ENCODE peak calls at places on chromosomes 1 and 21, in ten cellular contexts. G is transverse colon, O is lower lobe of right lung, J is mucosa of descending colon, C is left ventricle myocardium inferior, Q is lung, Z is MM.1S, E is PC-9, N is tibial nerve, K is upper lobe of right lung. V is an unnamed sample. For H3K4me1 and H3K36me3, the result is how much of the 10 kb centered on the place peaks cover.

GRCh38 chr1:27026621-27027574 is 14.2 kb upstream of the TENT5B start:
- DNase-seq in E (peak), C (no peak), N (no peak), G (peak), Q (peak), K (peak), J (no peak), O (peak), Z (peak), V (no peak)

GRCh38 chr1:234724517-234725176 is 114.7 kb upstream of the IRF2BP2 start:
- DNase-seq in K (peak), E (no peak), N (no peak), G (peak), Z (no peak), Q (peak), C (peak), J (peak), O (peak), V (peak)

GRCh38 chr1:61210435-61211012 is 128.2 kb downstream of the NFIA start:
- DNase-seq in K (no peak), J (no peak), Q (no peak), N (no peak), O (no peak), G (no peak), E (no peak), C (no peak), Z (no peak), V (no peak)

GRCh38 chr1:82329226-82329625 is 528.5 kb downstream of the ADGRL2 start:
- DNase-seq in J (no peak), Z (no peak), N (no peak), E (no peak), Q (no peak), O (no peak), K (no peak), C (no peak), G (no peak), V (no peak)

GRCh38 chr1:168821434-168821833 is 92.4 kb upstream of the DPT start:
- DNase-seq in N (no peak), Q (no peak), G (no peak), K (no peak), Z (no peak), J (no peak), C (no peak), E (no peak), O (no peak), V (no peak)

GRCh38 chr1:20321573-20321972 is 30.9 kb downstream of the VWA5B1 start:
- DNase-seq in E (no peak), K (no peak), G (no peak), N (no peak), Z (no peak), O (no peak), C (no peak), Q (peak), J (no peak), V (no peak)

GRCh38 chr1:69913967-69914366 is 291.4 kb downstream of the LRRC40 start:
- DNase-seq in J (no peak), N (no peak), G (no peak), Q (no peak), K (no peak), Z (no peak), E (no peak), O (no peak), C (no peak), V (no peak)

GRCh38 chr1:172588296-172589291 is 55.6 kb downstream of the SUCO start:
- DNase-seq in Q (no peak), O (no peak), E (peak), Z (no peak), N (no peak), K (no peak), G (no peak), J (no peak), C (no peak), V (no peak)

GRCh38 chr1:178500091-178500770 is 3.5 kb upstream of the CLEC20A start:
- DNase-seq in O (no peak), G (no peak), E (no peak), J (no peak), C (no peak), Q (no peak), N (no peak), Z (no peak), K (no peak), V (no peak)

GRCh38 chr1:236837115-236837514 is 42.0 kb downstream of the MTR start:
- DNase-seq in Q (no peak), K (no peak), Z (no peak), G (no peak), N (no peak), O (no peak), J (no peak), E (no peak), C (no peak), V (no peak)

GRCh38 chr1:93638307-93638847 is 43.3 kb downstream of the BCAR3 start:
- DNase-seq in J (no peak), E (peak), K (no peak), O (no peak), G (no peak), N (no peak), Q (no peak), Z (no peak), C (no peak), V (no peak)

GRCh38 chr1:30757196-30757949 is at the start of gene LAPTM5:
- DNase-seq in C (peak), J (peak), N (peak), E (no peak), K (peak), G (peak), Q (peak), O (peak), Z (peak), V (peak)

GRCh38 chr1:95041491-95042165 is 31.1 kb downstream of the ALG14 start:
- DNase-seq in K (no peak), N (peak), J (no peak), O (no peak), Q (peak), Z (peak), G (peak), E (peak), C (peak), V (no peak)

GRCh38 chr1:96524100-96524499 is 197.5 kb upstream of the PTBP2 start:
- DNase-seq in J (no peak), K (no peak), Z (no peak), O (no peak), C (no peak), G (no peak), E (no peak), N (no peak), Q (no peak), V (no peak)

GRCh38 chr1:245010018-245010614 is 144.7 kb upstream of the KIF26B start:
- DNase-seq in K (no peak), N (no peak), C (no peak), G (no peak), E (no peak), O (no peak), Z (no peak), J (no peak), Q (no peak), V (no peak)

GRCh38 chr1:3610165-3610822 is 1.0 kb downstream of the MEGF6 start:
- DNase-seq in Z (no peak), O (no peak), G (no peak), N (no peak), Q (no peak), E (no peak), C (no peak), J (no peak), K (no peak), V (no peak)

GRCh38 chr1:107499139-107499744 is 358.4 kb downstream of the NTNG1 start:
- DNase-seq in O (no peak), N (no peak), Z (peak), Q (no peak), E (no peak), C (no peak), G (no peak), J (no peak), K (no peak), V (no peak)

GRCh38 chr1:171127481-171127880 is 36.8 kb downstream of the FMO3 start:
- DNase-seq in N (no peak), J (no peak), O (no peak), Z (no peak), C (no peak), Q (no peak), E (no peak), G (no peak), K (no peak), V (no peak)

GRCh38 chr1:103525114-103525606 is 339 bp upstream of the RNPC3 start:
- DNase-seq in Z (peak), E (no peak), O (no peak), J (no peak), K (no peak), C (no peak), G (no peak), Q (no peak), N (peak), V (no peak)

GRCh38 chr1:230208619-230209261 is 141.7 kb downstream of the GALNT2 start:
- DNase-seq in N (no peak), Q (no peak), O (no peak), Z (no peak), G (no peak), C (no peak), J (no peak), E (no peak), K (no peak), V (no peak)

GRCh38 chr21:25396135-25396711 is 211.1 kb downstream of the MRPL39 start:
- DNase-seq in J (no peak), Z (no peak), K (no peak), Q (no peak), N (no peak), E (no peak), C (no peak), O (no peak), G (no peak), V (no peak)

GRCh38 chr1:31663622-31664452 is 19.2 kb upstream of the PEF1 start:
- DNase-seq in C (peak), Z (peak), E (peak), Q (peak), O (peak), N (peak), J (peak), K (peak), G (peak), V (peak)

GRCh38 chr1:89260575-89261275 is 11.9 kb downstream of the GBP5 start:
- DNase-seq in O (no peak), E (no peak), K (no peak), N (no peak), Z (no peak), Q (no peak), C (no peak), J (no peak), G (no peak), V (no peak)

GRCh38 chr1:8870118-8870517 is 8.4 kb downstream of the ENO1 start:
- DNase-seq in C (no peak), Z (no peak), G (no peak), K (no peak), N (no peak), Q (no peak), E (no peak), O (no peak), J (no peak), V (no peak)

GRCh38 chr1:93805027-93805426 is 74.0 kb downstream of the DNTTIP2 start:
- DNase-seq in G (no peak), O (no peak), K (no peak), J (no peak), E (no peak), Q (no peak), N (no peak), C (no peak), Z (no peak), V (no peak)

GRCh38 chr1:119808972-119809550 is 2.2 kb downstream of the REG4 start:
- DNase-seq in J (peak), K (peak), E (peak), O (peak), N (peak), C (peak), G (peak), Q (peak), Z (peak), V (peak)

GRCh38 chr21:38342734-38343133 is 85.9 kb downstream of the KCNJ15 start:
- DNase-seq in J (no peak), G (no peak), O (no peak), E (no peak), C (no peak), N (no peak), K (no peak), Q (no peak), Z (no peak), V (no peak)

GRCh38 chr1:6108937-6109636 is 63.4 kb downstream of the KCNAB2 start:
- DNase-seq in Q (no peak), G (peak), Z (peak), K (peak), J (peak), N (no peak), C (no peak), E (peak), O (peak), V (peak)

GRCh38 chr1:193183019-193183643 is 3.3 kb downstream of the B3GALT2 start:
- DNase-seq in G (no peak), Q (no peak), J (no peak), K (no peak), Z (peak), N (no peak), O (no peak), C (no peak), E (no peak), V (no peak)

GRCh38 chr1:226939439-226940028 is 560 bp upstream of the COQ8A start:
- DNase-seq in K (peak), G (peak), J (no peak), N (peak), C (peak), Z (peak), O (peak), E (no peak), Q (peak), V (peak)

GRCh38 chr1:106675558-106675957 is 380.9 kb upstream of the PRMT6 start:
- DNase-seq in G (no peak), K (no peak), C (no peak), E (no peak), J (no peak), O (no peak), N (no peak), Z (no peak), Q (no peak), V (no peak)

GRCh38 chr1:211328084-211328694 is 1.6 kb downstream of the TRAF5 start:
- DNase-seq in Q (no peak), O (no peak), K (no peak), J (no peak), C (no peak), E (no peak), G (no peak), Z (no peak), N (no peak), V (no peak)

GRCh38 chr1:206579747-206580437 is 32.4 kb downstream of the EIF2D start:
- DNase-seq in G (peak), Z (no peak), O (peak), E (no peak), C (peak), N (peak), J (peak), Q (peak), K (peak), V (peak)

GRCh38 chr1:226318471-226318870 is 9.5 kb upstream of the LIN9 start:
- DNase-seq in O (no peak), J (no peak), G (no peak), Q (no peak), E (no peak), C (no peak), N (no peak), Z (no peak), K (no peak), V (no peak)

GRCh38 chr1:43239484-43239883 is 30.3 kb upstream of the TMEM125 start:
- DNase-seq in N (no peak), K (no peak), Z (peak), E (no peak), Q (no peak), J (no peak), G (no peak), C (no peak), O (no peak), V (no peak)

GRCh38 chr1:45260244-45260643 is 53.8 kb upstream of the ZSWIM5 start:
- DNase-seq in G (no peak), N (no peak), C (no peak), J (no peak), E (no peak), Z (no peak), O (no peak), Q (no peak), K (no peak), V (no peak)

GRCh38 chr1:6104631-6105030 is 58.9 kb downstream of the KCNAB2 start:
- DNase-seq in Q (no peak), J (no peak), K (peak), C (no peak), G (no peak), N (no peak), Z (no peak), E (no peak), O (peak), V (peak)

GRCh38 chr1:1357871-1358432 is 403 bp downstream of the MXRA8 start:
- DNase-seq in J (no peak), G (no peak), E (no peak), C (no peak), O (no peak), N (no peak), Z (no peak), Q (no peak), K (no peak), V (peak)

GRCh38 chr1:1356796-1357401 is 1.5 kb downstream of the MXRA8 start:
- DNase-seq in G (no peak), Z (no peak), J (peak), N (no peak), K (no peak), C (no peak), E (no peak), Q (no peak), O (no peak), V (no peak)

GRCh38 chr1:1355376-1355775 is 3.0 kb downstream of the MXRA8 start:
- DNase-seq in Z (no peak), G (no peak), N (no peak), J (peak), O (no peak), K (no peak), C (no peak), E (no peak), Q (no peak), V (no peak)

GRCh38 chr1:1354271-1355247 is 3.8 kb downstream of the MXRA8 start:
- DNase-seq in O (no peak), E (no peak), C (no peak), G (no peak), Q (no peak), J (peak), K (no peak), Z (no peak), N (no peak), V (no peak)

GRCh38 chr1:1356166-1356795 is 2.1 kb downstream of the MXRA8 start:
- DNase-seq in O (no peak), E (no peak), G (no peak), Z (no peak), K (no peak), J (peak), N (no peak), C (no peak), Q (no peak), V (no peak)
- H3K4me1 ChIP-seq in O (half or more), E (under half), G (under half), Z (under half), K (under half), J (under half), N (half or more), C (half or more), Q (under half), V (under half)

GRCh38 chr21:43267391-43268085 is 98.7 kb downstream of the CRYAA start:
- DNase-seq in K (peak), N (no peak), G (no peak), C (peak), E (no peak), Z (no peak), Q (no peak), O (peak), J (no peak), V (no peak)
- TF ChIP-seq CTCF in K (no peak), N (no peak), G (no peak), C (no peak), E (no peak), Z (no peak), Q (no peak), O (no peak), J (no peak), V (no peak)

GRCh38 chr1:15065736-15066135 is 87.8 kb upstream of the TMEM51 start:
- DNase-seq in Z (no peak), G (no peak), J (no peak), N (no peak), Q (no peak), E (no peak), O (no peak), C (no peak), K (no peak), V (no peak)

GRCh38 chr1:15063783-15064182 is 89.8 kb upstream of the TMEM51 start:
- DNase-seq in O (no peak), J (no peak), N (no peak), Q (no peak), E (no peak), G (no peak), Z (no peak), C (no peak), K (no peak), V (no peak)

GRCh38 chr1:15064217-15064929 is 89.2 kb upstream of the TMEM51 start:
- DNase-seq in O (no peak), G (no peak), J (no peak), N (no peak), Q (no peak), Z (no peak), E (no peak), C (no peak), K (no peak), V (no peak)

GRCh38 chr1:15066191-15066590 is 87.4 kb upstream of the TMEM51 start:
- DNase-seq in C (no peak), E (no peak), Q (no peak), G (no peak), N (no peak), O (no peak), K (no peak), J (no peak), Z (no peak), V (no peak)

GRCh38 chr1:15065291-15065690 is 88.3 kb upstream of the TMEM51 start:
- DNase-seq in G (no peak), E (no peak), Q (no peak), Z (no peak), J (no peak), C (no peak), O (no peak), K (no peak), N (no peak), V (no peak)
- H3K36me3 ChIP-seq in G (under half), E (under half), Q (under half), Z (under half), J (under half), C (under half), O (under half), K (under half), N (under half), V (under half)

GRCh38 chr1:2477309-2477708 is 1.2 kb downstream of the PLCH2 start:
- DNase-seq in K (no peak), N (no peak), O (no peak), G (no peak), E (no peak), C (no peak), Z (no peak), Q (no peak), J (no peak), V (no peak)

GRCh38 chr1:2478100-2478499 is 2.0 kb downstream of the PLCH2 start:
- DNase-seq in Q (no peak), N (no peak), O (no peak), C (no peak), Z (no peak), K (no peak), G (peak), E (no peak), J (peak), V (peak)

GRCh38 chr1:2475571-2475970 is 518 bp upstream of the PLCH2 start:
- DNase-seq in J (no peak), G (no peak), Z (no peak), Q (no peak), O (no peak), N (no peak), C (no peak), E (no peak), K (no peak), V (peak)

GRCh38 chr1:2474933-2475371 is 1.1 kb upstream of the PLCH2 start:
- DNase-seq in K (no peak), E (peak), O (no peak), J (no peak), Q (no peak), C (no peak), N (no peak), G (no peak), Z (no peak), V (peak)

DNA sequence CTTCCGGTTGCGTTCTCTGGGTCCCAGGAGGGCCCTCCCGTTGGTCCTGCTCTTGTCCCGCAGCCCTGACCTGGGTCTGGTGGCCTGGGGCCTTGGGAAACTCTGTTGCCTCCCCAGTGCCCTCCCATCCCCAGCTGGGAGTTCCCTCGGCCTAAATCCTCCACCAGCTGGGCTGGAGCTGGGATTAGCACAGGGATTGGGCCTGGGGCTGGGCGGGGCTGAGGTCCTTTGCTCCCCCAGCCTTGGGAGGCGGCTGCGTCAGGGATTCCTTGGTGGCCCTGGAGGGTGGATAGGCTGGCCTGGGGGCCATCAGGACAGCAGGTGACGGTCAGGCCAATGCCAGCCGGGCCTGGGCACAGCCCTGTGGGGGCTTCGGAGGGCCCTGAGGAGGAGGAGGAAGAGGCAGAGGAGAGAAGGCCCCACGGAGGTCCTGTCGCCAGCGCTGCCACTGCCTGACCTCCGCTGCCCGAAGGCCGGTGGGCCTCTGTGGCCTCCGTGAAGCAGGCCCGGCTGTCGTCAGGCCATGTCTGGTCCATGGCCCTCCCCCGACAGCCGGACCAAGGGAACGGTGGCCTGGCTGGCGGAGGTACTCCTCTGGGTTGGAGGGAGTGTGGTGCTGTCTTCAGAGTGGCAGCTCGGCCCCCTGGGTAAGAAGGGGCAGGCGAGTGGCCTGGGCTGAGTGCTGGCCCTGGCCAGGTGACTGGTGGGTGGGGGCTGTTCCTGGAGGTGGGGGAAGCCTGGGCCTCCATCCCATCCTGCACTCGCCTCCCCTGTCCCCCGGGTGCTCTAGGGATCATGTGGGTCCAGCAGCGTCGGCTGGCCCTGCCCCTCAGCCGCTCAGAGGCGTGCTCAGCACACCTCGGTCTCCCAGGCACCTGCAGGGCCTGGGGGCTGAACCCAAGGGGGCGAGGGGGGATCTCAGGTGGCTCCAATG is at the start of gene PLCH2:
- DNase-seq in N (no peak), K (no peak), O (no peak), Z (no peak), E (no peak), G (no peak), C (no peak), J (no peak), Q (no peak), V (no peak)
- H3K4me1 ChIP-seq in N (under half), K (under half), O (under half), Z (under half), E (under half), G (under half), C (under half), J (under half), Q (under half), V (under half)

V was measured in right lobe of liver.